ENCODE peak calls at places on chromosome 10, in eight cellular contexts. L is naive thymus-derived CD4-positive, alpha-beta T cell; V is prostate gland; G is heart left ventricle; C is keratinocyte; H is uterus; F is upper lobe of right lung; U is endothelial cell of umbilical vein. Q is an unnamed sample.

GRCh38 chr10:14478639-14479038 is 147.9 kb upstream of the FRMD4A start:
- DNase-seq in H (no peak), G (peak; percentile 73), C (no peak), F (no peak), V (peak; percentile 51), U (peak; percentile 63), L (no peak), Q (peak; percentile 19)

GRCh38 chr10:26474062-26474461 is 35.9 kb downstream of the APBB1IP start:
- DNase-seq in F (no peak), U (no peak), V (no peak), H (no peak), C (no peak), G (no peak), L (no peak), Q (no peak)

GRCh38 chr10:130401860-130402765 is 265.9 kb downstream of the GLRX3 start:
- DNase-seq in H (no peak), C (no peak), F (no peak), G (no peak), V (no peak), U (no peak), L (no peak), Q (no peak)

GRCh38 chr10:2938869-2939268 is 128.5 kb upstream of the PFKP start:
- DNase-seq in G (no peak), F (no peak), U (peak; percentile 10), H (no peak), C (no peak), L (no peak), V (no peak), Q (no peak)

GRCh38 chr10:128026620-128027281 is 99.5 kb downstream of the MKI67 start:
- DNase-seq in V (no peak), H (no peak), C (no peak), G (no peak), F (no peak), L (no peak), U (peak; percentile 54), Q (no peak)

GRCh38 chr10:6522230-6522629 is 57.8 kb downstream of the PRKCQ start:
- DNase-seq in F (no peak), L (no peak), U (no peak), G (no peak), V (no peak), H (no peak), C (no peak), Q (no peak)

GRCh38 chr10:112271982-112272381 is 11.2 kb upstream of the TECTB start:
- DNase-seq in L (no peak), C (no peak), G (no peak), F (no peak), U (no peak), V (no peak), H (no peak), Q (no peak)

GRCh38 chr10:44864637-44865288 is 46.4 kb upstream of the TMEM72 start:
- DNase-seq in G (peak; percentile 95), L (peak; percentile 82), U (peak; percentile 79), H (peak; percentile 92), V (peak; percentile 84), C (no peak), F (peak; percentile 95), Q (peak; percentile 89)

GRCh38 chr10:44917848-44918247 is 6.7 kb downstream of the TMEM72 start:
- DNase-seq in L (no peak), C (no peak), G (no peak), H (no peak), F (no peak), V (no peak), U (no peak), Q (no peak)

GRCh38 chr10:5047912-5048628 is 44.4 kb upstream of the AKR1C2 start:
- DNase-seq in U (no peak), F (no peak), G (no peak), L (no peak), C (no peak), H (no peak), V (no peak), Q (no peak)

GRCh38 chr10:7028809-7029166 is 382.0 kb downstream of the SFMBT2 start:
- DNase-seq in C (no peak), L (no peak), G (no peak), U (no peak), V (no peak), F (no peak), H (no peak), Q (no peak)

GRCh38 chr10:124646483-124647352 is 97.5 kb downstream of the FAM53B start:
- DNase-seq in G (peak; percentile 88), U (peak; percentile 95), H (peak; percentile 91), C (no peak), L (no peak), V (no peak), F (peak; percentile 85), Q (peak; percentile 81)

GRCh38 chr10:122875843-122876492 is 3.4 kb downstream of the FAM24B start:
- DNase-seq in U (no peak), G (no peak), C (no peak), L (no peak), V (no peak), F (no peak), H (no peak), Q (no peak)

GRCh38 chr10:5484205-5484604 is 15.2 kb downstream of the CALML5 start:
- DNase-seq in C (peak; percentile 93), L (no peak), U (no peak), V (no peak), H (no peak), F (no peak), G (no peak), Q (no peak)

GRCh38 chr10:22042557-22043326 is 39.2 kb upstream of the DNAJC1 start:
- DNase-seq in G (no peak), F (no peak), V (no peak), C (no peak), L (no peak), H (no peak), U (no peak), Q (no peak)

GRCh38 chr10:3887885-3888476 is 103.0 kb upstream of the KLF6 start:
- DNase-seq in V (peak; percentile 30), L (no peak), U (peak; percentile 97), F (no peak), H (peak; percentile 61), C (peak; percentile 84), G (no peak), Q (no peak)

GRCh38 chr10:90276894-90277447 is 575.6 kb downstream of the KIF20B start:
- DNase-seq in V (no peak), C (no peak), F (no peak), H (no peak), L (no peak), G (no peak), U (no peak), Q (no peak)

GRCh38 chr10:79104264-79104954 is 35.6 kb downstream of the ZMIZ1 start:
- DNase-seq in G (no peak), C (no peak), V (no peak), H (peak; percentile 75), L (no peak), F (no peak), U (peak; percentile 21), Q (no peak)
- H3K4me1 ChIP-seq in G (peaks cover 100% of the 10 kb centered on the region), C (peaks cover 23% of the 10 kb centered on the region), V (peaks cover 24% of the 10 kb centered on the region), H (peaks cover 34% of the 10 kb centered on the region), L (no peaks in the 10 kb centered on the region), F (peaks cover 73% of the 10 kb centered on the region), U (peaks cover 15% of the 10 kb centered on the region), Q (peaks cover 49% of the 10 kb centered on the region)

DNA sequence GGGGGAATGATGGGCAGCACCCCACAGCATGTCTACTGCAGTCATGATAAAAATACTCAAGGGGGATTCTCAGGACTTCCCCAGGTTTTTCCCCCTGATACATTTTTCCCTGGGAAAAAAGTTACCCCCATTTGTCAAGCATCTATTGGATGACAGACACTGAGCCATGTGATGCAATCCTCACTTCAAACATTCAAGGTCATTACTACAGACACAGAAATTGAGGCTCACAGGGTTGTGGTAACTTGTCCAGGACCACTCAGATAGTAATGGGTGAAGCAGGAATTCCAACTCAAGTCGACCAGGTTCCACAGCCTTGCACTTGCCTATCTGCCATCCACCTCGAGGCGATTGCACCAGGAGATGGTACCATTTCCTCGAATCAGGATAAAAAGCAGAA is 31.7 kb downstream of the PPP1R3C start:
- DNase-seq in F (no peak), H (no peak), U (no peak), G (no peak), V (no peak), C (no peak), L (no peak), Q (no peak)
- H3K4me1 ChIP-seq in F (no peaks in the 10 kb centered on the region), H (peaks cover 31% of the 10 kb centered on the region), U (peaks cover 48% of the 10 kb centered on the region), G (peaks cover 41% of the 10 kb centered on the region), V (peaks cover 3% of the 10 kb centered on the region), C (peaks cover 46% of the 10 kb centered on the region), L (no peaks in the 10 kb centered on the region), Q (peaks cover 23% of the 10 kb centered on the region)

DNA sequence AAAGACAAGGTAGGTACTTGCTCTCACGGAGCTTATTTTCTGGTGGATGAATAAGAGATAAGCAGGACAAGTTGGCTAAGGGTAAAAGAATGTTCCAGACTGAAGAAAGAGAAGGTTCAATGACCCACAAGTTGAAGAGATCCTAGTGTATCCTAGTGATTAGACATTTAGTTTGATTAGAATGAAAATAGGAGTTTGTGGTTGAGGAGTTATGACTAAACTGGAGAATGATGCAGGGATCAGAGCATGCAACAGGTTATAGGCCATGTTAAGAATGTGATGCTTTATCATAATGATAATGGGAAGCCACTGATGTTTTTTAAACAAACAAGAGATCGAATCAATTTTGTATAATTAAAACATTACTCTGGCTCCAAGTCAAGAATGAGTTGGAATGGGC is 357.2 kb downstream of the HPSE2 start:
- DNase-seq in H (no peak), G (no peak), F (no peak), C (no peak), U (no peak), V (no peak), L (no peak), Q (no peak)
- H3K4me1 ChIP-seq in H (no peaks in the 10 kb centered on the region), G (no peaks in the 10 kb centered on the region), F (no peaks in the 10 kb centered on the region), C (no peaks in the 10 kb centered on the region), U (no peaks in the 10 kb centered on the region), V (no peaks in the 10 kb centered on the region), L (no peaks in the 10 kb centered on the region), Q (no peaks in the 10 kb centered on the region)

GRCh38 chr10:85927952-85928677 is 438.5 kb downstream of the GRID1 start:
- DNase-seq in C (peak; percentile 73), H (no peak), U (no peak), V (no peak), L (no peak), F (no peak), G (no peak), Q (peak; percentile 86)

GRCh38 chr10:85926136-85926535 is 440.5 kb downstream of the GRID1 start:
- DNase-seq in H (no peak), C (no peak), G (no peak), F (no peak), U (no peak), L (no peak), V (no peak), Q (no peak)

GRCh38 chr10:85925201-85925750 is 441.3 kb downstream of the GRID1 start:
- DNase-seq in V (no peak), F (no peak), L (no peak), U (no peak), H (no peak), C (no peak), G (no peak), Q (no peak)

GRCh38 chr10:85922363-85923129 is 444.0 kb downstream of the GRID1 start:
- DNase-seq in G (no peak), L (no peak), F (no peak), V (no peak), C (no peak), U (no peak), H (peak; percentile 52), Q (no peak)

DNA sequence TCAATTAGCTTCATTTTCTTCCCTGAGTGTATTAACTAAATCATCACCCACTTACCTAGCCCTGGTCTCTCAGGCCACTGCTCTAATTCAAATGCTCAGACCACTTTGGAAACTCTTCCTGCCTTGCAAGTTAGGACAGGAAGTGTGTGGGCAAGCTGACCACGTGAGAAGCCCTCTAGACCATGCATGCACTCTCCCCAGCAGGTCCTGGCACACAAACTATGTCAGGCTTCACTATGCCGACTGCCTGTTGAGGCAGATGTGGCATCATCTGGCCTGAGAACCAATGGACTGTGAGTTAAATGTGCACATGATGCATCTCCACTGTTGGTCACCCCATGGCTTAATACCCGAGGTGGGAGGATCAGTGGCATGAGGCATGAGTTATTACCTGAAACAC is 439.6 kb downstream of the GRID1 start:
- DNase-seq in L (no peak), V (no peak), C (no peak), G (no peak), H (no peak), F (no peak), U (no peak), Q (no peak)
- H3K4me1 ChIP-seq in L (no peaks in the 10 kb centered on the region), V (no peaks in the 10 kb centered on the region), C (peaks cover 6% of the 10 kb centered on the region), G (peaks cover 27% of the 10 kb centered on the region), H (no peaks in the 10 kb centered on the region), F (no peaks in the 10 kb centered on the region), U (no peaks in the 10 kb centered on the region), Q (peaks cover 4% of the 10 kb centered on the region)

Q was measured in BE2C.